ENCODE peak calls at places on chromosomes 6 and 20, in ten cellular contexts. R is HTR-8/SVneo; X is ureter; M is stimulated activated CD4-positive, alpha-beta T cell treated with anti-CD3 and anti-CD28 coated beads, Interleukin-1b, Interleukin-23, amount 100 ng/mL, for 1 hour; K is mammary epithelial cell; V is T-helper 2 cell treated with Interferon-gamma antibody and Interleukin-4, amounts not matched to agents 5 μg/mL and 100 μg/mL, for 36 hours; H is activated CD8-positive, alpha-beta T cell treated with anti-CD3 and anti-CD28 coated beads for 36 hours; T is T-cell; I is AG09319; C is NCI-H2029. Y is an unnamed sample.

GRCh38 chr6:53813096-53813495 is 18.3 kb downstream of the LRRC1 start:
- DNase-seq in R (no peak), X (no peak), M (no peak), K (no peak), V (no peak), H (no peak), T (no peak), I (no peak), C (no peak), Y (no peak)

GRCh38 chr6:31467151-31467550 is 30.8 kb upstream of the MICB start:
- DNase-seq in R (no peak), X (no peak), M (no peak), K (no peak), V (no peak), H (no peak), T (no peak), I (no peak), C (no peak), Y (no peak)

GRCh38 chr6:37897321-37897720 is 77.8 kb downstream of the ZFAND3 start:
- DNase-seq in R (peak), X (no peak), M (no peak), K (peak), V (no peak), H (no peak), T (no peak), I (no peak), C (no peak), Y (no peak)

GRCh38 chr6:30092852-30093543 is 17.4 kb upstream of the RNF39 start:
- DNase-seq in R (no peak), X (no peak), M (no peak), K (no peak), V (no peak), H (no peak), T (no peak), I (no peak), C (no peak), Y (no peak)

GRCh38 chr20:46400828-46401477 is 5.5 kb downstream of the ELMO2 start:
- DNase-seq in R (peak), X (no peak), M (no peak), K (no peak), V (peak), H (peak), T (peak), I (peak), C (no peak), Y (no peak)

GRCh38 chr6:158519761-158520160 is 40.1 kb upstream of the TMEM181 start:
- DNase-seq in R (no peak), X (no peak), M (no peak), K (no peak), V (no peak), H (no peak), T (no peak), I (no peak), C (no peak), Y (no peak)

GRCh38 chr6:127343753-127344659 is 597 bp upstream of the ECHDC1 start:
- DNase-seq in R (peak), X (no peak), M (no peak), K (peak), V (peak), H (peak), T (no peak), I (no peak), C (no peak), Y (no peak)

GRCh38 chr6:113707194-113707593 is 150.0 kb upstream of the MARCKS start:
- DNase-seq in R (no peak), X (no peak), M (no peak), K (no peak), V (no peak), H (no peak), T (no peak), I (no peak), C (no peak), Y (no peak)

GRCh38 chr6:29916741-29917140 is 25.6 kb upstream of the HLA-A start:
- DNase-seq in R (no peak), X (no peak), M (no peak), K (no peak), V (no peak), H (no peak), T (no peak), I (no peak), C (peak), Y (no peak)

GRCh38 chr6:135311446-135312200 is 130.5 kb downstream of the MYB start:
- DNase-seq in R (no peak), X (no peak), M (no peak), K (no peak), V (no peak), H (no peak), T (no peak), I (no peak), C (peak), Y (no peak)

GRCh38 chr6:36115412-36115811 is 14.9 kb upstream of the MAPK13 start:
- DNase-seq in R (no peak), X (peak), M (no peak), K (no peak), V (no peak), H (no peak), T (no peak), I (no peak), C (no peak), Y (no peak)

GRCh38 chr6:41413250-41413649 is 77.8 kb downstream of the NCR2 start:
- DNase-seq in R (no peak), X (no peak), M (no peak), K (no peak), V (no peak), H (no peak), T (no peak), I (no peak), C (no peak), Y (no peak)

GRCh38 chr6:53240139-53240538 is 91.5 kb upstream of the GCM1 start:
- DNase-seq in R (no peak), X (no peak), M (no peak), K (no peak), V (no peak), H (no peak), T (no peak), I (no peak), C (no peak), Y (no peak)

GRCh38 chr20:53126185-53126584 is 154.0 kb downstream of the TSHZ2 start:
- DNase-seq in R (no peak), X (no peak), M (no peak), K (peak), V (no peak), H (no peak), T (no peak), I (no peak), C (peak), Y (peak)

GRCh38 chr20:7608246-7608645 is 332.0 kb downstream of the HAO1 start:
- DNase-seq in R (no peak), X (no peak), M (no peak), K (no peak), V (no peak), H (no peak), T (no peak), I (no peak), C (no peak), Y (no peak)

GRCh38 chr20:4227085-4227821 is 211.9 kb upstream of the RNF24 start:
- DNase-seq in R (no peak), X (no peak), M (no peak), K (peak), V (no peak), H (peak), T (no peak), I (peak), C (no peak), Y (no peak)

GRCh38 chr6:140537834-140538680 is 1163.6 kb upstream of the CITED2 start:
- DNase-seq in R (peak), X (no peak), M (no peak), K (peak), V (no peak), H (no peak), T (no peak), I (peak), C (no peak), Y (no peak)

GRCh38 chr20:44200371-44200770 is 10.2 kb downstream of the OSER1 start:
- DNase-seq in R (no peak), X (no peak), M (no peak), K (no peak), V (no peak), H (no peak), T (no peak), I (no peak), C (no peak), Y (no peak)

GRCh38 chr6:110534731-110535164 is 58.3 kb upstream of the SLC22A16 start:
- DNase-seq in R (no peak), X (no peak), M (no peak), K (peak), V (no peak), H (no peak), T (no peak), I (no peak), C (no peak), Y (peak)

GRCh38 chr20:36483919-36484808 is 57.2 kb upstream of the MYL9 start:
- DNase-seq in R (no peak), X (no peak), M (no peak), K (peak), V (no peak), H (no peak), T (no peak), I (no peak), C (peak), Y (no peak)

GRCh38 chr20:34562643-34563042 is 4.1 kb downstream of the MAP1LC3A start:
- DNase-seq in R (peak), X (no peak), M (no peak), K (no peak), V (no peak), H (peak), T (no peak), I (no peak), C (no peak), Y (no peak)

GRCh38 chr6:108850669-108851467 is 2.6 kb downstream of the ARMC2 start:
- DNase-seq in R (no peak), X (no peak), M (no peak), K (no peak), V (no peak), H (no peak), T (no peak), I (no peak), C (no peak), Y (no peak)

GRCh38 chr6:159343709-159344108 is 174.5 kb downstream of the FNDC1 start:
- DNase-seq in R (no peak), X (no peak), M (no peak), K (no peak), V (no peak), H (no peak), T (no peak), I (no peak), C (no peak), Y (no peak)

Y was measured in LNCaP clone FGC.